ENCODE peak calls at places on chromosomes 2 and 18, in ten cellular contexts. N is effector memory CD4-positive, alpha-beta T cell; M is colonic mucosa; B is K562; T is A549; O is tibial nerve; Q is thyroid gland; K is IMR-90; Y is mammary epithelial cell; R is PC-9. L is an unnamed sample. For H3K4me1 and H3K9me3, the result is how much of the 10 kb centered on the place peaks cover.

GRCh38 chr2:157596992-157597681 is 31.5 kb downstream of the ACVR1C start:
- DNase-seq in N (no peak), M (no peak), B (no peak), T (peak), O (no peak), Q (peak), K (peak), Y (peak), R (no peak), L (peak)

GRCh38 chr2:113124984-113125855 is 2.2 kb upstream of the IL1RN start:
- DNase-seq in N (no peak), M (no peak), B (no peak), T (no peak), O (no peak), Q (no peak), K (no peak), Y (no peak), R (no peak), L (no peak)

GRCh38 chr2:234368861-234369261 is 128.0 kb downstream of the ARL4C start:
- DNase-seq in N (peak), M (no peak), B (no peak), T (peak), O (peak), Q (peak), K (peak), Y (peak), R (peak), L (no peak)

GRCh38 chr18:21739604-21740473 is 753 bp upstream of the MIB1 start:
- DNase-seq in N (no peak), M (peak), B (peak), T (no peak), O (no peak), Q (peak), K (no peak), Y (no peak), R (no peak), L (no peak)

GRCh38 chr2:144522741-144523605 is 3.1 kb upstream of the ZEB2 start:
- DNase-seq in N (no peak), M (no peak), B (peak), T (peak), O (no peak), Q (no peak), K (no peak), Y (no peak), R (no peak), L (no peak)

GRCh38 chr2:170928036-170928823 is 823 bp upstream of the GORASP2 start:
- DNase-seq in N (no peak), M (peak), B (no peak), T (peak), O (no peak), Q (peak), K (peak), Y (peak), R (no peak), L (peak)

GRCh38 chr2:135638825-135639224 is 102.8 kb upstream of the UBXN4 start:
- DNase-seq in N (no peak), M (no peak), B (no peak), T (no peak), O (no peak), Q (no peak), K (no peak), Y (no peak), R (no peak), L (peak)

GRCh38 chr18:74331404-74331803 is 15.8 kb downstream of the C18orf63 start:
- DNase-seq in N (no peak), M (no peak), B (no peak), T (peak), O (peak), Q (no peak), K (peak), Y (peak), R (no peak), L (peak)

GRCh38 chr2:30371772-30372373 is 75.2 kb upstream of the LCLAT1 start:
- DNase-seq in N (no peak), M (no peak), B (no peak), T (no peak), O (no peak), Q (no peak), K (no peak), Y (no peak), R (no peak), L (no peak)

GRCh38 chr2:56754066-56754615 is 570.4 kb downstream of the CCDC85A start:
- DNase-seq in N (no peak), M (no peak), B (no peak), T (no peak), O (no peak), Q (no peak), K (no peak), Y (no peak), R (no peak), L (no peak)

DNA sequence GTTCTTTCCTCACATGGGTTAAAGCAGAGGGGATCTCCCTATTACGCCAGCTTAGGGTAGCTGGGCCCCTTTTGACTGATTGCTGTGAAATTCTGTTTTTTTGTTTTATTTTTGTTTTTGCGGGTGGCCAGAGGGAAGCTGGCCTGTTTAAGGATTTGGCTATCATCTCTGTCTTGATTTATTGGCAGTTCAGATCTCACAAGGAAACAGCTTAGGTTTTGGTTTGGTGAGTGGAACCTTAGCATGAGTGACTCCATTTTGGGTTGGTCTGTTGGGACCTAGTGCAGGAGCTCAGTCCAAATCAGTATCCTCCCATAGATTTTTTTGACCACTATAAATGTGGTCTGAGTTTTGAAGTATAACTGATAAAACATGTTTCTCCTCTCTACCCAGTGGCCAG is 25.6 kb upstream of the NTSR2 start:
- DNase-seq in N (no peak), M (no peak), B (no peak), T (no peak), O (no peak), Q (no peak), K (no peak), Y (no peak), R (no peak), L (no peak)
- H3K4me1 ChIP-seq in N (under half), M (under half), B (under half), T (under half), O (under half), Q (under half), K (under half), Y (under half), R (half or more), L (under half)

GRCh38 chr2:63562751-63563150 is 25.5 kb downstream of the WDPCP start:
- DNase-seq in N (no peak), M (no peak), B (no peak), T (no peak), O (no peak), Q (no peak), K (no peak), Y (no peak), R (no peak), L (no peak)
- H3K9me3 ChIP-seq in N (under half), M (under half), B (under half), T (under half), O (under half), Q (under half), K (under half), Y (under half), R (under half), L (under half)

GRCh38 chr2:10359246-10359645 is 56.5 kb downstream of the HPCAL1 start:
- DNase-seq in N (no peak), M (no peak), B (no peak), T (no peak), O (no peak), Q (no peak), K (no peak), Y (no peak), R (no peak), L (no peak)
- H3K4me1 ChIP-seq in N (under half), M (under half), B (under half), T (under half), O (under half), Q (under half), K (under half), Y (under half), R (under half), L (under half)

DNA sequence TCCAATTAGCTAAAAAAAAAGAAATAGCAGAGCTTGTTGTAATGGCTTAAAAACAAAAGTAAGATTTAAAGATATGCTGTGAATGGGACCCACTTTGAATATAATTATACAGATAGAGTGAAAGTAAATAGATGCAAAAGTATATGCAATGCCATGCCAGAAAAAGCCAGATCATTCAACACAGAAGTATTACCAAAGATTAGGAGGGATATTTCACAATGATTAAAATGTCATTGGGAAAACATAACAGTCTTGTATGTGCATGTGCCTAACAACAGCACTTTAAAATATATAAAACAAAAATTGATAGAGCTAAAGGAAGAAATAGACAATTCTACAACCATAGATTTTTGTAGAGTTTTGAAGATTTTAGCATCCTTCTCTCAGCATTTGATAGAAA is 19.9 kb upstream of the SIGLEC15 start:
- DNase-seq in N (no peak), M (no peak), B (no peak), T (no peak), O (no peak), Q (no peak), K (no peak), Y (no peak), R (no peak), L (no peak)
- H3K9me3 ChIP-seq in N (under half), M (under half), B (under half), T (under half), O (under half), Q (under half), K (under half), Y (under half), R (under half), L (under half)

GRCh38 chr2:151569167-151569566 is 159.5 kb downstream of the RIF1 start:
- DNase-seq in N (no peak), M (no peak), B (no peak), T (no peak), O (no peak), Q (no peak), K (no peak), Y (no peak), R (no peak), L (peak)

GRCh38 chr2:151570191-151570590 is 160.5 kb downstream of the RIF1 start:
- DNase-seq in N (no peak), M (no peak), B (no peak), T (no peak), O (no peak), Q (no peak), K (no peak), Y (no peak), R (no peak), L (no peak)

DNA sequence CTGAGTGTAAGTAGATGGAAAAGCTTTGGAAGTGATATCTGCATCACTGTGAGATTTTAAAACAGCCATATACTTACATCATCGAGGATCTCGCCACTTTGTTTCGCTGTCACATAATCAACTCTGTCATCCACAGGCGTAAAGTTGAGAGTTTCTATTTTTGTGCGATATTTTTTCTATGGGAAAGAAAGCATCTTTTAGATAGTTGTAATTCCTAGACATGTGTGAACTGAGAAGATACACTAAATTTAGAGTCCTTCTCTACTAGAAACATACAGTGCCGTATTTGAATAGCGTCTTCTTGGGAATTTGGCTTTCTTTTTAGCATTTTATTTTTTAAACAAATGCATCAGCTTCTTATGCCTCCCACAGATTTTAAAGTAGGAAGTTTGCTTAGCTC is 158.8 kb downstream of the RIF1 start:
- DNase-seq in N (no peak), M (no peak), B (no peak), T (no peak), O (no peak), Q (no peak), K (no peak), Y (no peak), R (no peak), L (no peak)
- H3K4me1 ChIP-seq in N (under half), M (under half), B (under half), T (under half), O (under half), Q (under half), K (under half), Y (under half), R (under half), L (under half)

GRCh38 chr2:182509-183122 is 81.2 kb downstream of the SH3YL1 start:
- DNase-seq in N (no peak), M (no peak), B (no peak), T (no peak), O (no peak), Q (no peak), K (no peak), Y (no peak), R (no peak), L (no peak)

GRCh38 chr2:187825-188224 is 76.0 kb downstream of the SH3YL1 start:
- DNase-seq in N (no peak), M (no peak), B (no peak), T (no peak), O (no peak), Q (no peak), K (no peak), Y (no peak), R (no peak), L (no peak)

GRCh38 chr2:180311-180710 is 83.5 kb downstream of the SH3YL1 start:
- DNase-seq in N (no peak), M (no peak), B (no peak), T (no peak), O (no peak), Q (no peak), K (no peak), Y (no peak), R (no peak), L (no peak)

GRCh38 chr2:184695-185094 is 79.1 kb downstream of the SH3YL1 start:
- DNase-seq in N (no peak), M (no peak), B (no peak), T (no peak), O (no peak), Q (no peak), K (no peak), Y (no peak), R (no peak), L (no peak)

GRCh38 chr2:185221-185620 is 78.6 kb downstream of the SH3YL1 start:
- DNase-seq in N (no peak), M (no peak), B (no peak), T (no peak), O (no peak), Q (no peak), K (no peak), Y (peak), R (no peak), L (no peak)
- H3K9me3 ChIP-seq in N (under half), M (under half), B (under half), T (under half), O (under half), Q (under half), K (under half), Y (under half), R (under half), L (under half)

DNA sequence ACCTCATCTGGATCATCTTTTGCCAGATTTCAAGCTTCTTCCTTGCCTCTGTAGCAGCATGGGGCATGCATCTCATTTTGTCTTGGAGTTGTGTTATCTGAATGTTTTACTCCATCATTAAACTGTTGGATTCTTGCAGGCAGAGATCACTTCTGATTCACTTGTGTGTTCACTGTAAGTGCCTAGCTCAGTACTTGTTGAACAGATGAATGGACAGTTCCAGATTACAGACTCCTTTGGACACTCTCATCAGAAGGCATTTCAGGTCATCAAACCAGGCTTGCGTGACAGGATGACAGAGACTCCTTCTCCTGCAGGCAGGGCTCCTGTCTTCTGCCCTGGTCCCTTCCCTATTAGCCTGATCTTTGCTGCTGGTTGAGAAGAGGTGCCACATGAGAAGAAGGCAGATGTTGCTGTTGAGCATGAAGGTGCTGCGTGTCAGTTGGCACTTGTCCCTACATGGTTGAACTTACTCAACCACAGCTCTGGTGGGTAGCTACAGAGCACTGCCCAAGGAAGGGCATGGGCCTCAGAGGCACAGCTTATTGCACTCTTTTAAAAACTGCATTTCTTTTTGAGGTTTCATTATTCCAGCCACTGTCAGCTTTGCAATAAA is 58.9 kb downstream of the INPP4A start:
- DNase-seq in N (no peak), M (no peak), B (no peak), T (no peak), O (no peak), Q (no peak), K (peak), Y (no peak), R (no peak), L (no peak)
- H3K4me1 ChIP-seq in N (under half), M (under half), B (under half), T (under half), O (half or more), Q (under half), K (under half), Y (under half), R (under half), L (under half)

DNA sequence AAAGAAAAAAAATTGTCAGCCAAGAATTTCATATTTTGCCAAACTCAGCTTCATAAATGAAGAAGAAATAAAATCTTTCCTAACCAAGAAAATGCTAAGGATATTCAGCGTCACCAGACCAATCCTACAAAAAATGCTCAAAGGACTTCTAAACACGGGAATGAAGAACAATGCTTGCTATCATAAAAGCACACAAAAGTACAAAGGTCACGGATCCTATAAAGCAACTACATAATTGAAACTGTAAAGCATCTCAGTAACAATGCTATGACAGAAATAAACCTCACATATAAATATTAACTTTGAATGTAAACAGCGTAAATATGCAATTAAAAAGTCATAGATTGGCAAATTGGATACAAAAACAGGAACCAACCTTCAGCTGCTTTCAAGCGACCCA is 1314.6 kb upstream of the GYPC start:
- DNase-seq in N (no peak), M (no peak), B (no peak), T (no peak), O (no peak), Q (no peak), K (no peak), Y (no peak), R (no peak), L (no peak)
- H3K9me3 ChIP-seq in N (under half), M (under half), B (under half), T (under half), O (under half), Q (under half), K (under half), Y (under half), R (under half), L (under half)

GRCh38 chr2:9188823-9189222 is 17.8 kb upstream of the ASAP2 start:
- DNase-seq in N (no peak), M (no peak), B (no peak), T (no peak), O (no peak), Q (no peak), K (no peak), Y (no peak), R (no peak), L (no peak)

GRCh38 chr2:9192712-9193111 is 13.9 kb upstream of the ASAP2 start:
- DNase-seq in N (no peak), M (no peak), B (no peak), T (no peak), O (no peak), Q (no peak), K (no peak), Y (no peak), R (no peak), L (no peak)

GRCh38 chr2:9194352-9194751 is 12.3 kb upstream of the ASAP2 start:
- DNase-seq in N (no peak), M (no peak), B (no peak), T (no peak), O (no peak), Q (no peak), K (no peak), Y (no peak), R (no peak), L (no peak)

GRCh38 chr2:9189901-9190300 is 16.7 kb upstream of the ASAP2 start:
- DNase-seq in N (no peak), M (no peak), B (no peak), T (no peak), O (no peak), Q (no peak), K (no peak), Y (no peak), R (no peak), L (no peak)

GRCh38 chr2:9191044-9191481 is 15.5 kb upstream of the ASAP2 start:
- DNase-seq in N (no peak), M (no peak), B (no peak), T (no peak), O (peak), Q (peak), K (peak), Y (peak), R (no peak), L (peak)
- H3K4me1 ChIP-seq in N (under half), M (under half), B (under half), T (under half), O (under half), Q (under half), K (under half), Y (under half), R (under half), L (under half)

DNA sequence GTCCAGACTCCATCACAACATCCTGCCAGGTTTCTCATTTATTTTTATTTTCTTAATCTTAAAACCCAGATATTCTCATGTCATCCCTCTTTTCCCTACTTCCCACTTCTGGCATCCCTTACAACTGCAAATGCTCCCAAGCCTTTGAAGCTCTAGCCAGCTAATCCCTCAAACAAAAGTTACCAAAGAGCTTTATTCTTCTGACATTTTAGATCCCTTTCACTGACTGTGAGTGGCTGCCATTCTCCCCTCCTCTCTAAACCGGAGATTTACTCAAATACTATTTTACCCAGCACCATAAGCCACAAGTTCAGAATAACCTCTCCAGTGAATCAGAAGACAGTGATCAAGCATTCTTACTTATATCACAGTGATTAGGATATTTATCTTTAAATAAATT is 569.0 kb upstream of the SYT4 start:
- DNase-seq in N (no peak), M (no peak), B (no peak), T (no peak), O (no peak), Q (no peak), K (no peak), Y (no peak), R (no peak), L (no peak)
- H3K9me3 ChIP-seq in N (under half), M (under half), B (under half), T (under half), O (under half), Q (under half), K (under half), Y (under half), R (under half), L (under half)

L was measured in cardiac muscle cell.